ENCODE peak calls at places on chromosomes 2 and 18, in six cellular contexts. One of them, this sample, is unnamed.

GRCh38 chr2:42854207-42854818 is 61.9 kb upstream of the HAAO start:
- DNase-seq in heart right ventricle: peak
- DNase-seq in D341Med: no peak
- DNase-seq in GM12891: no peak
- DNase-seq in nephron progenitor cell: peak
- DNase-seq in retina: peak
- DNase-seq in this sample: no peak

GRCh38 chr2:74744731-74745505 is 89.0 kb upstream of the HK2 start:
- DNase-seq in retina: no peak
- DNase-seq in nephron progenitor cell: no peak
- DNase-seq in GM12891: no peak
- DNase-seq in D341Med: no peak
- DNase-seq in heart right ventricle: no peak
- DNase-seq in this sample: no peak

GRCh38 chr2:205696541-205697441 is 14.5 kb downstream of the NRP2 start:
- DNase-seq in D341Med: no peak
- DNase-seq in retina: peak
- DNase-seq in heart right ventricle: no peak
- DNase-seq in GM12891: no peak
- DNase-seq in nephron progenitor cell: no peak
- DNase-seq in this sample: peak

GRCh38 chr2:158213743-158214142 is 112.1 kb downstream of the UPP2 start:
- DNase-seq in GM12891: no peak
- DNase-seq in heart right ventricle: no peak
- DNase-seq in nephron progenitor cell: no peak
- DNase-seq in D341Med: no peak
- DNase-seq in retina: no peak
- DNase-seq in this sample: no peak

GRCh38 chr2:213846856-213847255 is 562.6 kb downstream of the SPAG16 start:
- DNase-seq in heart right ventricle: no peak
- DNase-seq in D341Med: no peak
- DNase-seq in retina: no peak
- DNase-seq in GM12891: no peak
- DNase-seq in nephron progenitor cell: no peak
- DNase-seq in this sample: no peak

GRCh38 chr2:67394734-67395133 is 2.4 kb upstream of the ETAA1 start:
- DNase-seq in heart right ventricle: no peak
- DNase-seq in GM12891: no peak
- DNase-seq in retina: no peak
- DNase-seq in D341Med: no peak
- DNase-seq in nephron progenitor cell: no peak
- DNase-seq in this sample: no peak

GRCh38 chr2:163734401-163734800 is 1.4 kb downstream of the FIGN start:
- DNase-seq in nephron progenitor cell: no peak
- DNase-seq in heart right ventricle: no peak
- DNase-seq in GM12891: no peak
- DNase-seq in retina: no peak
- DNase-seq in D341Med: no peak
- DNase-seq in this sample: no peak

GRCh38 chr2:222989431-222989830 is 62.6 kb upstream of the KCNE4 start:
- DNase-seq in heart right ventricle: no peak
- DNase-seq in retina: no peak
- DNase-seq in nephron progenitor cell: no peak
- DNase-seq in GM12891: no peak
- DNase-seq in D341Med: no peak
- DNase-seq in this sample: no peak

GRCh38 chr2:195820867-195821565 is 164.0 kb downstream of the SLC39A10 start:
- DNase-seq in nephron progenitor cell: no peak
- DNase-seq in heart right ventricle: no peak
- DNase-seq in retina: no peak
- DNase-seq in D341Med: no peak
- DNase-seq in GM12891: no peak
- DNase-seq in this sample: no peak

GRCh38 chr2:152557273-152557879 is 159.9 kb downstream of the PRPF40A start:
- DNase-seq in heart right ventricle: no peak
- DNase-seq in D341Med: no peak
- DNase-seq in GM12891: no peak
- DNase-seq in retina: no peak
- DNase-seq in nephron progenitor cell: no peak
- DNase-seq in this sample: no peak

GRCh38 chr2:220175967-220176366 is 548.5 kb downstream of the SLC4A3 start:
- DNase-seq in nephron progenitor cell: no peak
- DNase-seq in heart right ventricle: no peak
- DNase-seq in GM12891: no peak
- DNase-seq in D341Med: no peak
- DNase-seq in retina: no peak
- DNase-seq in this sample: no peak

GRCh38 chr2:50535971-50536759 is 495.8 kb downstream of the NRXN1 start:
- DNase-seq in heart right ventricle: no peak
- DNase-seq in nephron progenitor cell: peak
- DNase-seq in GM12891: no peak
- DNase-seq in D341Med: peak
- DNase-seq in retina: peak
- DNase-seq in this sample: peak

GRCh38 chr2:196480653-196481322 is 158.7 kb upstream of the CCDC150 start:
- DNase-seq in heart right ventricle: no peak
- DNase-seq in D341Med: no peak
- DNase-seq in GM12891: no peak
- DNase-seq in retina: no peak
- DNase-seq in nephron progenitor cell: no peak
- DNase-seq in this sample: no peak

GRCh38 chr2:179842498-179843153 is 18.8 kb downstream of the ZNF385B start:
- DNase-seq in GM12891: no peak
- DNase-seq in retina: peak
- DNase-seq in D341Med: peak
- DNase-seq in nephron progenitor cell: peak
- DNase-seq in heart right ventricle: no peak
- DNase-seq in this sample: peak

GRCh38 chr2:62215306-62216064 is 19.6 kb downstream of the B3GNT2 start:
- DNase-seq in nephron progenitor cell: no peak
- DNase-seq in GM12891: no peak
- DNase-seq in retina: no peak
- DNase-seq in heart right ventricle: no peak
- DNase-seq in D341Med: peak
- DNase-seq in this sample: peak

GRCh38 chr2:69997296-69998184 is 36.1 kb upstream of the ASPRV1 start:
- DNase-seq in D341Med: no peak
- DNase-seq in heart right ventricle: no peak
- DNase-seq in nephron progenitor cell: no peak
- DNase-seq in retina: no peak
- DNase-seq in GM12891: no peak
- DNase-seq in this sample: no peak

GRCh38 chr2:100976634-100977391 is 25.3 kb upstream of the RPL31 start:
- DNase-seq in retina: peak
- DNase-seq in GM12891: peak
- DNase-seq in nephron progenitor cell: no peak
- DNase-seq in D341Med: no peak
- DNase-seq in heart right ventricle: no peak
- DNase-seq in this sample: no peak

GRCh38 chr2:5914831-5915611 is 222.8 kb downstream of the SOX11 start:
- DNase-seq in heart right ventricle: peak
- DNase-seq in GM12891: no peak
- DNase-seq in D341Med: peak
- DNase-seq in retina: peak
- DNase-seq in nephron progenitor cell: peak
- DNase-seq in this sample: peak

GRCh38 chr2:16553222-16553621 is 112.4 kb downstream of the CYRIA start:
- DNase-seq in heart right ventricle: no peak
- DNase-seq in D341Med: peak
- DNase-seq in retina: peak
- DNase-seq in nephron progenitor cell: peak
- DNase-seq in GM12891: no peak
- DNase-seq in this sample: peak

GRCh38 chr2:232876071-232876977 is 6.3 kb downstream of the SNORC start:
- DNase-seq in D341Med: peak
- DNase-seq in nephron progenitor cell: peak
- DNase-seq in retina: peak
- DNase-seq in GM12891: peak
- DNase-seq in heart right ventricle: no peak
- DNase-seq in this sample: peak

GRCh38 chr2:2706306-2706705 is 375.2 kb upstream of the MYT1L start:
- DNase-seq in GM12891: no peak
- DNase-seq in heart right ventricle: no peak
- DNase-seq in nephron progenitor cell: no peak
- DNase-seq in D341Med: no peak
- DNase-seq in retina: no peak
- DNase-seq in this sample: no peak

GRCh38 chr18:9547767-9548166 is 66.6 kb downstream of the PPP4R1 start:
- DNase-seq in GM12891: no peak
- DNase-seq in D341Med: no peak
- DNase-seq in heart right ventricle: no peak
- DNase-seq in retina: no peak
- DNase-seq in nephron progenitor cell: no peak
- DNase-seq in this sample: no peak

GRCh38 chr2:55843096-55843991 is 80.2 kb downstream of the EFEMP1 start:
- DNase-seq in GM12891: no peak
- DNase-seq in nephron progenitor cell: peak
- DNase-seq in retina: no peak
- DNase-seq in D341Med: no peak
- DNase-seq in heart right ventricle: no peak
- DNase-seq in this sample: no peak

GRCh38 chr2:188524519-188525113 is 232.9 kb downstream of the GULP1 start:
- DNase-seq in heart right ventricle: no peak
- DNase-seq in GM12891: no peak
- DNase-seq in D341Med: peak
- DNase-seq in nephron progenitor cell: peak
- DNase-seq in retina: peak
- DNase-seq in this sample: peak

GRCh38 chr18:8972116-8972515 is 130.4 kb upstream of the NDUFV2 start:
- DNase-seq in retina: peak
- DNase-seq in D341Med: no peak
- DNase-seq in GM12891: no peak
- DNase-seq in nephron progenitor cell: no peak
- DNase-seq in heart right ventricle: no peak
- DNase-seq in this sample: no peak

GRCh38 chr2:102975996-102976636 is 214.3 kb downstream of the TMEM182 start:
- DNase-seq in retina: peak
- DNase-seq in GM12891: no peak
- DNase-seq in heart right ventricle: no peak
- DNase-seq in D341Med: peak
- DNase-seq in nephron progenitor cell: peak
- DNase-seq in this sample: peak

GRCh38 chr2:149858916-149859634 is 271.5 kb upstream of the MMADHC start:
- DNase-seq in retina: no peak
- DNase-seq in D341Med: no peak
- DNase-seq in nephron progenitor cell: no peak
- DNase-seq in GM12891: no peak
- DNase-seq in heart right ventricle: no peak
- DNase-seq in this sample: no peak

GRCh38 chr2:3280197-3280596 is 97.4 kb downstream of the EIPR1 start:
- DNase-seq in nephron progenitor cell: no peak
- DNase-seq in GM12891: no peak
- DNase-seq in D341Med: no peak
- DNase-seq in retina: no peak
- DNase-seq in heart right ventricle: no peak
- DNase-seq in this sample: no peak

GRCh38 chr2:182605166-182605565 is 110.9 kb upstream of the DNAJC10 start:
- DNase-seq in nephron progenitor cell: no peak
- DNase-seq in heart right ventricle: no peak
- DNase-seq in retina: no peak
- DNase-seq in GM12891: no peak
- DNase-seq in D341Med: no peak
- DNase-seq in this sample: no peak

This sample was measured in SK-N-SH.